ENCODE peak calls at places on chromosomes 6 and 20, in ten cellular contexts. S is putamen; P is BE2C; G is activated CD4-positive, alpha-beta T cell treated with anti-CD3 and anti-CD28 coated beads, Interleukin-2, amount 50 U/mL, for 1 hour; I is HepG2; W is endothelial cell; J is anterior cingulate cortex; Y is NCI-H2029 treated with DMSO at 0.1 percent for 48 hours; K is prostate gland; C is RWPE1. A is an unnamed sample.

GRCh38 chr20:29740951-29741593 is 1516.4 kb upstream of the DEFB115 start:
- DNase-seq in K (no peak), G (no peak), C (no peak), P (no peak), J (no peak), S (no peak), I (no peak), W (no peak), Y (no peak), A (no peak)

GRCh38 chr6:13413906-13414555 is 73.4 kb downstream of the GFOD1 start:
- DNase-seq in I (no peak), G (no peak), C (no peak), J (peak), W (no peak), K (no peak), S (peak), P (no peak), Y (no peak), A (no peak)

GRCh38 chr6:129390900-129391299 is 319.1 kb downstream of the ARHGAP18 start:
- DNase-seq in P (no peak), J (no peak), W (no peak), S (no peak), I (no peak), C (no peak), K (no peak), G (no peak), Y (no peak), A (no peak)

GRCh38 chr20:38350879-38351775 is 4.8 kb downstream of the LBP start:
- DNase-seq in S (no peak), P (no peak), J (peak), Y (no peak), I (no peak), K (no peak), G (no peak), C (no peak), W (no peak), A (no peak)

GRCh38 chr6:167467793-167468431 is 143.0 kb downstream of the TTLL2 start:
- DNase-seq in P (no peak), Y (no peak), K (no peak), G (no peak), S (no peak), J (no peak), I (no peak), W (no peak), C (no peak), A (no peak)

GRCh38 chr20:49649672-49650071 is 64.0 kb downstream of the B4GALT5 start:
- DNase-seq in Y (no peak), K (no peak), I (no peak), W (no peak), P (no peak), J (no peak), C (no peak), S (no peak), G (no peak), A (no peak)

GRCh38 chr6:19771753-19772336 is 65.3 kb upstream of the ID4 start:
- DNase-seq in J (no peak), P (no peak), W (no peak), C (no peak), S (peak), Y (no peak), G (no peak), I (no peak), K (no peak), A (no peak)

GRCh38 chr6:104173680-104174079 is 686.0 kb downstream of the HACE1 start:
- DNase-seq in J (no peak), Y (no peak), I (no peak), W (no peak), P (no peak), K (no peak), S (no peak), G (no peak), C (no peak), A (no peak)

GRCh38 chr6:14634072-14634471 is 516.5 kb downstream of the CD83 start:
- DNase-seq in J (no peak), W (no peak), I (no peak), C (no peak), K (no peak), Y (no peak), G (no peak), P (no peak), S (no peak), A (no peak)

GRCh38 chr6:79833806-79834205 is 113.5 kb downstream of the ELOVL4 start:
- DNase-seq in C (no peak), J (no peak), S (no peak), G (no peak), I (no peak), P (no peak), W (no peak), Y (no peak), K (no peak), A (no peak)

GRCh38 chr20:44215125-44215524 is 4.6 kb upstream of the OSER1 start:
- DNase-seq in W (peak), C (peak), S (peak), J (peak), G (peak), K (peak), Y (no peak), I (peak), P (peak), A (no peak)

GRCh38 chr6:56851541-56852248 is 103.2 kb upstream of the BEND6 start:
- DNase-seq in J (peak), Y (peak), P (peak), I (peak), W (peak), K (peak), G (no peak), S (peak), C (peak), A (peak)

GRCh38 chr6:79868098-79868722 is 79.1 kb downstream of the ELOVL4 start:
- DNase-seq in C (peak), K (peak), G (peak), S (peak), I (peak), W (peak), P (peak), Y (peak), J (no peak), A (peak)

GRCh38 chr20:64093013-64093503 is 8.9 kb upstream of the LKAAEAR1 start:
- DNase-seq in P (peak), I (peak), K (no peak), Y (no peak), J (no peak), G (no peak), W (no peak), C (no peak), S (no peak), A (no peak)

GRCh38 chr6:81891869-81892268 is 139.4 kb upstream of the TENT5A start:
- DNase-seq in G (no peak), Y (no peak), J (no peak), S (no peak), P (no peak), I (no peak), K (no peak), W (no peak), C (no peak), A (no peak)

GRCh38 chr6:13813011-13813410 is 1.3 kb downstream of the MCUR1 start:
- DNase-seq in G (no peak), S (peak), C (no peak), P (no peak), I (no peak), Y (peak), W (no peak), K (no peak), J (no peak), A (no peak)

GRCh38 chr6:21198032-21198640 is 395.4 kb upstream of the SOX4 start:
- DNase-seq in Y (no peak), P (no peak), S (no peak), J (no peak), I (no peak), G (no peak), W (no peak), C (no peak), K (no peak), A (no peak)

GRCh38 chr6:24768361-24768760 is 6.4 kb upstream of the GMNN start:
- DNase-seq in K (no peak), S (no peak), C (no peak), W (no peak), G (no peak), P (no peak), Y (no peak), J (no peak), I (no peak), A (no peak)

GRCh38 chr20:33176101-33176500 is 8.1 kb downstream of the BPIFA2 start:
- DNase-seq in G (no peak), P (no peak), J (no peak), C (no peak), Y (no peak), S (no peak), K (no peak), I (no peak), W (no peak), A (no peak)

GRCh38 chr20:23021941-23022340 is 13.2 kb upstream of the SSTR4 start:
- DNase-seq in K (no peak), G (no peak), Y (no peak), P (no peak), C (peak), W (no peak), J (no peak), I (no peak), S (no peak), A (no peak)

A was measured in LNCaP clone FGC.